ENCODE peak calls at places on chromosomes 11 and 22, in five cellular contexts. R is endothelial cell of umbilical vein, K is NCI-H2029, A is lower lobe of right lung, J is T-helper 1 cell. S is an unnamed sample.

GRCh38 chr22:39972656-39973055 is 12.5 kb downstream of the TMA7B start:
- DNase-seq in R (no peak), K (no peak), A (no peak), J (no peak), S (no peak)

GRCh38 chr11:75334402-75334891 is 17.0 kb downstream of the ARRB1 start:
- DNase-seq in R (no peak), K (no peak), A (no peak), J (no peak), S (no peak)

GRCh38 chr11:106395716-106396349 is 318.4 kb downstream of the AASDHPPT start:
- DNase-seq in R (no peak), K (no peak), A (no peak), J (no peak), S (no peak)

GRCh38 chr11:101860694-101861371 is 54.0 kb upstream of the CEP126 start:
- DNase-seq in R (peak; percentile 58), K (peak; percentile 45), A (no peak), J (no peak), S (no peak)

GRCh38 chr11:59172345-59173079 is 580 bp downstream of the DTX4 start:
- DNase-seq in R (no peak), K (no peak), A (peak; percentile 58), J (peak; percentile 23), S (no peak)

GRCh38 chr11:87722756-87723599 is 452.3 kb downstream of the RAB38 start:
- DNase-seq in R (peak; percentile 14), K (no peak), A (no peak), J (no peak), S (no peak)

GRCh38 chr11:95005642-95006041 is 19.4 kb upstream of the KDM4E start:
- DNase-seq in R (no peak), K (no peak), A (no peak), J (no peak), S (no peak)

GRCh38 chr11:110759972-110760381 is 47.7 kb upstream of the ARHGAP20 start:
- DNase-seq in R (peak; percentile 33), K (no peak), A (no peak), J (no peak), S (no peak)

GRCh38 chr11:44746894-44747293 is 20.1 kb downstream of the TSPAN18 start:
- DNase-seq in R (no peak), K (no peak), A (no peak), J (no peak), S (peak; percentile 81)

GRCh38 chr11:65415499-65416340 is 6.9 kb upstream of the NEAT1 start:
- DNase-seq in R (no peak), K (no peak), A (peak; percentile 46), J (no peak), S (peak; percentile 39)

GRCh38 chr11:10824888-10825287 is 16.2 kb upstream of the EIF4G2 start:
- DNase-seq in R (no peak), K (no peak), A (no peak), J (no peak), S (no peak)

GRCh38 chr22:46386312-46386711 is 50.8 kb downstream of the TRMU start:
- DNase-seq in R (no peak), K (no peak), A (no peak), J (no peak), S (no peak)

GRCh38 chr11:46345131-46345597 is 2.1 kb upstream of the DGKZ start:
- DNase-seq in R (peak; percentile 54), K (no peak), A (peak; percentile 84), J (no peak), S (peak; percentile 83)

GRCh38 chr11:12086271-12087074 is 23.9 kb upstream of the MICAL2 start:
- DNase-seq in R (peak; percentile 87), K (no peak), A (no peak), J (no peak), S (peak; percentile 74)

GRCh38 chr22:43945632-43946390 is 9.4 kb upstream of the SAMM50 start:
- DNase-seq in R (peak; percentile 63), K (peak; percentile 26), A (peak; percentile 74), J (peak; percentile 42), S (peak; percentile 74)

GRCh38 chr11:125343732-125344131 is 152.3 kb downstream of the FEZ1 start:
- DNase-seq in R (no peak), K (no peak), A (peak; percentile 30), J (no peak), S (no peak)

GRCh38 chr22:45878051-45878764 is 98.8 kb downstream of the WNT7B start:
- DNase-seq in R (no peak), K (no peak), A (peak; percentile 38), J (no peak), S (peak; percentile 73)

GRCh38 chr22:26068571-26068970 is 100.7 kb upstream of the SEZ6L start:
- DNase-seq in R (no peak), K (no peak), A (no peak), J (no peak), S (no peak)

GRCh38 chr11:115462004-115462541 is 42.1 kb downstream of the CADM1 start:
- DNase-seq in R (no peak), K (no peak), A (no peak), J (no peak), S (peak; percentile 36)

GRCh38 chr22:37259540-37260029 is 15.5 kb upstream of the RAC2 start:
- DNase-seq in R (peak; percentile 60), K (no peak), A (peak; percentile 46), J (no peak), S (no peak)

GRCh38 chr22:49209452-49210195 is 618.0 kb downstream of the BRD1 start:
- DNase-seq in R (no peak), K (peak; percentile 31), A (peak; percentile 39), J (no peak), S (no peak)

GRCh38 chr11:131609317-131609716 is 238.9 kb downstream of the NTM start:
- DNase-seq in R (no peak), K (no peak), A (no peak), J (no peak), S (no peak)

GRCh38 chr11:104650234-104650633 is 248.0 kb downstream of the CASP12 start:
- DNase-seq in R (no peak), K (no peak), A (no peak), J (no peak), S (no peak)

GRCh38 chr11:57361926-57362325 is 19.0 kb downstream of the PRG3 start:
- DNase-seq in R (no peak), K (no peak), A (no peak), J (no peak), S (no peak)

GRCh38 chr11:68338041-68338800 is 25.8 kb downstream of the LRP5 start:
- DNase-seq in R (no peak), K (no peak), A (peak; percentile 49), J (no peak), S (peak; percentile 54)

GRCh38 chr22:48740731-48741405 is 1086.8 kb downstream of the BRD1 start:
- DNase-seq in R (no peak), K (no peak), A (no peak), J (no peak), S (no peak)

GRCh38 chr11:69471329-69472052 is 10.0 kb upstream of the LINC01488 start:
- DNase-seq in R (peak; percentile 74), K (no peak), A (peak; percentile 31), J (no peak), S (peak; percentile 30)

GRCh38 chr22:36286096-36286957 is 33.4 kb downstream of the APOL1 start:
- DNase-seq in R (peak; percentile 68), K (peak; percentile 39), A (peak; percentile 73), J (peak; percentile 53), S (peak; percentile 88)

GRCh38 chr11:16815047-16815767 is 76.8 kb downstream of the C11orf58 start:
- DNase-seq in R (no peak), K (peak; percentile 94), A (peak; percentile 87), J (no peak), S (peak; percentile 88)

GRCh38 chr11:73972620-73973449 is 9.8 kb downstream of the UCP2 start:
- DNase-seq in R (no peak), K (no peak), A (no peak), J (no peak), S (no peak)

GRCh38 chr11:12213920-12214319 is 103.5 kb downstream of the MICAL2 start:
- DNase-seq in R (peak; percentile 34), K (no peak), A (no peak), J (no peak), S (no peak)

GRCh38 chr22:30267382-30268302 is 991 bp upstream of the OSM start:
- DNase-seq in R (no peak), K (no peak), A (peak; percentile 67), J (peak; percentile 48), S (no peak)

GRCh38 chr11:91981995-91982394 is 242.6 kb upstream of the FAT3 start:
- DNase-seq in R (no peak), K (no peak), A (no peak), J (no peak), S (peak; percentile 43)

GRCh38 chr22:21690401-21690801 is 24.6 kb downstream of the PPIL2 start:
- DNase-seq in R (no peak), K (peak; percentile 7), A (no peak), J (no peak), S (no peak)

GRCh38 chr11:70532066-70532440 is 133.7 kb downstream of the CTTN start:
- DNase-seq in R (no peak), K (no peak), A (no peak), J (no peak), S (peak; percentile 6)

GRCh38 chr11:120722539-120722938 is 211.0 kb downstream of the GRIK4 start:
- DNase-seq in R (no peak), K (no peak), A (no peak), J (no peak), S (no peak)

GRCh38 chr11:15258433-15259350 is 144.0 kb downstream of the INSC start:
- DNase-seq in R (no peak), K (peak; percentile 65), A (no peak), J (no peak), S (no peak)

S was measured in Right ventricle myocardium superior.